ENCODE peak calls at places on chromosomes 16 and 17, in nine cellular contexts. A is PC-9, K is SJSA1, I is tibial nerve, D is pancreas, U is body of pancreas, B is mucosa of descending colon, X is right cardiac atrium, N is upper lobe of left lung. Z is an unnamed sample.
A peak's percentile ranks its signal among the peaks of the same experiment; 100 is the strongest.

GRCh38 chr16:15544405-15544804 is 98.5 kb downstream of the MARF1 start:
- DNase-seq in A (no peak), K (no peak), I (no peak), D (no peak), U (peak; percentile 22), B (no peak), X (no peak), N (no peak), Z (no peak)

GRCh38 chr17:80726558-80727408 is 182.1 kb downstream of the RPTOR start:
- DNase-seq in A (no peak), K (no peak), I (no peak), D (no peak), U (no peak), B (no peak), X (no peak), N (no peak), Z (no peak)

GRCh38 chr17:60109161-60109560 is 30.4 kb upstream of the HEATR6 start:
- DNase-seq in A (no peak), K (no peak), I (no peak), D (no peak), U (no peak), B (no peak), X (no peak), N (no peak), Z (no peak)

GRCh38 chr16:53504161-53504663 is 1.2 kb upstream of the AKTIP start:
- DNase-seq in A (no peak), K (no peak), I (peak; percentile 48), D (peak; percentile 60), U (peak; percentile 65), B (peak; percentile 75), X (peak; percentile 76), N (no peak), Z (peak; percentile 69)

GRCh38 chr16:1078579-1079021 is 6.1 kb downstream of the SSTR5 start:
- DNase-seq in A (peak; percentile 76), K (no peak), I (no peak), D (peak; percentile 83), U (peak; percentile 93), B (peak; percentile 78), X (no peak), N (peak; percentile 84), Z (no peak)

GRCh38 chr17:61386251-61386650 is 13.4 kb upstream of the TBX2 start:
- DNase-seq in A (no peak), K (no peak), I (no peak), D (no peak), U (no peak), B (peak; percentile 27), X (no peak), N (no peak), Z (no peak)

GRCh38 chr17:20095366-20096080 is 86.4 kb downstream of the SPECC1 start:
- DNase-seq in A (no peak), K (peak; percentile 53), I (peak; percentile 76), D (no peak), U (peak; percentile 61), B (no peak), X (peak; percentile 76), N (peak; percentile 42), Z (peak; percentile 73)

GRCh38 chr16:85399583-85400284 is 213.4 kb upstream of the GSE1 start:
- DNase-seq in A (no peak), K (peak; percentile 34), I (no peak), D (peak; percentile 13), U (peak; percentile 34), B (peak; percentile 16), X (peak; percentile 13), N (peak; percentile 68), Z (no peak)

DNA sequence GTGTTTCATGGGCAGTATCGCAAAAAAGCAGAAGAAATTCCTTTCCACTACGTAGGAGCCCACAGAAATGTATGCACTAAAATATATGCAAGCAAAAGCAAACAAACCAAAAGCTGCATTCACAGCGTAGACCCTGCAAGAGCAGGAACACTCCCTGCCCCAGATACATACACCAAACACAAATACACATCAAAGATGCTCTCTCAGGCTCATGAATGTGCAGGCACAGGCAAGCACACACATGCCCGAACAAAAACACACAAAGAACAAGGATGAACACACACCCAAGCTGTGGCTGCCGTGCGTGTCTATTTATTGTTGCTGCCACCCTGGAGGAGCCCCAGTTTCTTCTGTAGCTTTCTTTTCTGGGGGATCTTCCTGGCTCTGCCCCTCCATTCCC is 1.7 kb downstream of the NUPR1 start:
- DNase-seq in A (no peak), K (no peak), I (no peak), D (no peak), U (no peak), B (no peak), X (no peak), N (no peak), Z (no peak)
- H3K4me1 ChIP-seq in A (peaks cover 19% of the 10 kb centered on the region), K (peaks cover 5% of the 10 kb centered on the region), I (peaks cover 12% of the 10 kb centered on the region), D (peaks cover 28% of the 10 kb centered on the region), U (peaks cover 66% of the 10 kb centered on the region), B (peaks cover 31% of the 10 kb centered on the region), X (peaks cover 18% of the 10 kb centered on the region), N (peaks cover 61% of the 10 kb centered on the region), Z (peaks cover 20% of the 10 kb centered on the region)

GRCh38 chr17:36094232-36094631 is 4.3 kb upstream of the CCL3 start:
- DNase-seq in A (no peak), K (no peak), I (no peak), D (no peak), U (no peak), B (no peak), X (no peak), N (no peak), Z (no peak)

GRCh38 chr17:36085710-36086268 is 4.2 kb downstream of the CCL3 start:
- DNase-seq in A (no peak), K (no peak), I (peak; percentile 48), D (no peak), U (no peak), B (no peak), X (no peak), N (no peak), Z (no peak)

GRCh38 chr17:36089888-36090836 is at the start of gene CCL3:
- DNase-seq in A (no peak), K (no peak), I (peak; percentile 28), D (peak; percentile 33), U (no peak), B (no peak), X (no peak), N (no peak), Z (no peak)

GRCh38 chr17:36092228-36092627 is 2.3 kb upstream of the CCL3 start:
- DNase-seq in A (no peak), K (no peak), I (no peak), D (no peak), U (no peak), B (no peak), X (no peak), N (no peak), Z (no peak)

DNA sequence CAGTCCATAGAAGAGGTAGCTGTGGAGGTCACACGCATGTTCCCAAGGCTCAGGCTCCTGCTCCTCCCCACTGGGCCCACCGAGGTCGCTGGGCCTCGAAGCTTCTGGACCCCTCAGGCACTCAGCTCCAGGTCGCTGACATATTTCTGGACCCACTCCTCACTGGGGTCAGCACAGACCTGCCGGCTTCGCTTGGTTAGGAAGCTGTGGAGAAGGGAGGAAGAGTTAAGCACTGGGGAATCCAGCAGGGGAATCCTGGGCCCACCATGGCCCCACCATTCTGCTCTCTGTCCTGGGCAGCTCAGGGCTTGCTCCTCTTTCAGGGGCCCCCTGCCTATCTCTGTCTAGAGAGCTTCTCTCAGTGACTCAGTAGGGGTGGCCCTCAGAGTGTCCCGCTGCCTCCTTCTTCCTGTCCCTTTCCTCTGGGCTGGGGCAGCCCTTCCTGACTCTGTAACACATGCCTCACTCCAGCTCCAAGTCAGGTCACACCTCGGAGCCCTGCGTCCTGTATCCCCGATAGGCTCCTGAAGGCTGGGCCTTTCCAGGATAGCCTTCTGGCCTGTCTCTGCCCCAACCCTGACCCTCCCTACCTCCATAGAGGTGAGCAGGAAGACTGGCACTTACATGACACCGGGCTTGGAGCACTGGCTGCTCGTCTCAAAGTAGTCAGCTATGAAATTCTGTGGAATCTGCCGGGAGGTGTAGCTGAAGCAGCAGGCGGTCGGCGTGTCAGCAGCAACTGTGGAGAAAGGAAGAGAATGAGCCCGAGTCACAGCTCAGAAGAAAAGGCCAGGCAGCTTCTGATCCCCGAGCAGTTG is 1.2 kb downstream of the CCL3 start:
- DNase-seq in A (no peak), K (no peak), I (no peak), D (no peak), U (no peak), B (no peak), X (no peak), N (no peak), Z (no peak)
- H3K4me3 ChIP-seq in A (no peak overlapping the region), K (no peak overlapping the region), I (no peak overlapping the region), D (no peak overlapping the region), U (no peak overlapping the region), B (no peak overlapping the region), X (no peak overlapping the region), N (no peak overlapping the region), Z (no peak overlapping the region)

GRCh38 chr16:89315791-89316581 is 98.5 kb downstream of the ZNF778 start:
- DNase-seq in A (peak; percentile 86), K (peak; percentile 83), I (no peak), D (no peak), U (no peak), B (peak; percentile 76), X (peak; percentile 66), N (peak; percentile 21), Z (no peak)

GRCh38 chr16:89314357-89314756 is 96.9 kb downstream of the ZNF778 start:
- DNase-seq in A (no peak), K (no peak), I (no peak), D (no peak), U (no peak), B (no peak), X (no peak), N (no peak), Z (no peak)

GRCh38 chr16:89313583-89313982 is 96.1 kb downstream of the ZNF778 start:
- DNase-seq in A (no peak), K (no peak), I (no peak), D (no peak), U (peak; percentile 63), B (no peak), X (no peak), N (no peak), Z (no peak)

GRCh38 chr16:89315271-89315670 is 97.8 kb downstream of the ZNF778 start:
- DNase-seq in A (no peak), K (no peak), I (no peak), D (no peak), U (no peak), B (no peak), X (no peak), N (peak; percentile 49), Z (no peak)

DNA sequence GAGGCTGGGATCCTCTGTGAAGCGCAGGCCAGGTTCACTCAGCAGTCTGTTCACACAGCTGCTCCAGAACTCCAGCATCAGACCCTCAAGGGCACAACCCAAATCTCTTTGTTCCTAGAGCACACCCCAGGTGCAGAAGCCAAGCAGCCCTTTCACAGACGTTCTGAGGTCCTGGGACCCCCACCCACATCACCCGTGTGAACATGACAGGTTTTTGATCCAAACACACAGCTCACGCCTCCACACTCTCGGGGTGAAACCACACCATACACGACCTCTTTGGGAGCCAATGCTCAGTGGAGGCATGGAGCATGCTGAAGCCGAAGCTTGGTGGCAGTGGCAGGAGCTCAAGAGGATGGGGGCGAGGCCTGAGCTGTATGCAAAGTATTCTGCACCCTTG is 97.4 kb downstream of the ZNF778 start:
- DNase-seq in A (no peak), K (no peak), I (no peak), D (no peak), U (no peak), B (no peak), X (no peak), N (no peak), Z (no peak)
- H3K4me1 ChIP-seq in A (peaks cover 65% of the 10 kb centered on the region), K (peaks cover 65% of the 10 kb centered on the region), I (peaks cover 49% of the 10 kb centered on the region), D (peaks cover 8% of the 10 kb centered on the region), U (peaks cover 44% of the 10 kb centered on the region), B (peaks cover 51% of the 10 kb centered on the region), X (peaks cover 18% of the 10 kb centered on the region), N (peaks cover 72% of the 10 kb centered on the region), Z (peaks cover 15% of the 10 kb centered on the region)

DNA sequence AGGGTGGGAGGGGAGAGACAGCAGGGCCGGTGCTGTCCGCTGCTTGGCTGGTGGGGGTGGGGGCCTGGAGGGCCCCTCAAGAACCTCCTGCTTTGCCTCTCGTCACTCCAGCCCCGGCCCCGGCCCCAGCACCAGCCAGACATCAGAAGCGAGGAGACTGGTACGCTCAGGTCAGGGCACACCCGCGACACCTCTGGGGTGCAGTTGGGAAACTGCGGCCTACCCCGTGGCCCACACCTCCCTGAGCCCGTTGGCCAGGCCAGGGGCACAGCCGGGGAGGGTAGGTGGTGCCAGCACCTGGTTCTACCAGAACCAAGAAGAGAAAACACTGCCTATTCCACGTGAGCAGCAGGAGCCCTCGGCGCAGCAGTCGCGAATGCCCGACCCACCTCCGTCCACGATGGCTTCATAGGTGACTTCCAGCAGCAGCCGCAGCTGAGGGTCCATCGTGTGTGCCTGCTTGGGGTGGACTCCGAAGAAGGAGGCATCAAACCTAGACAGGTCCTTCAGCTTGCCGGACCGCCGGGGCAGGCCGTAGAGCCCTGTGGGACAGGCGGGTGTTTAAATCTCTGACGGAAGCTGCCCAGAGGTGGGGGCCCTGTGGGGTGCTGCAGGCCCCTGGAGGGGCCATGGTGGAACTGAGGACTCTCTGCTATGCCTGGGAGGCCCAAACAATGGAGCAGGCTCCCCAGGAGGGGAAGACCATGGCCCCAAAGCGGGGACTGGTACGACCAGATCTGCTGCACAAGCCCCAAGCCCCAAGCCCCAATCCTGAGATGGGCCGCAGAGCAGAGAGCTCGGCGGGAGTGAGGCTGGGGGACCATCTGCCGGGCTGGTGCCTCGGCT is 2.9 kb downstream of the FASN start:
- DNase-seq in A (no peak), K (no peak), I (no peak), D (peak; percentile 17), U (no peak), B (peak; percentile 56), X (no peak), N (peak; percentile 83), Z (peak; percentile 37)
- H3K4me3 ChIP-seq in A (peak overlapping the region; percentile 67), K (no peak overlapping the region), I (no peak overlapping the region), D (no peak overlapping the region), U (no peak overlapping the region), B (no peak overlapping the region), X (no peak overlapping the region), N (peak overlapping the region; percentile 68), Z (no peak overlapping the region)